ENCODE peak calls at places on chromosomes 11 and 22, in eight cellular contexts. Y is thoracic aorta, I is IMR-90, P is heart right ventricle, M is brain microvascular endothelial cell, V is fibroblast of lung, B is GM12865, L is fibroblast of pulmonary artery. R is an unnamed sample.
A peak's percentile ranks its signal among the peaks of the same experiment; 100 is the strongest.

GRCh38 chr11:108221981-108222685 is at the start of gene NPAT:
- DNase-seq in Y (no peak), B (peak; percentile 53), M (no peak), L (no peak), I (no peak), V (no peak), P (no peak), R (no peak)

GRCh38 chr11:13859986-13860385 is 102.5 kb upstream of the SPON1 start:
- DNase-seq in I (no peak), P (no peak), M (no peak), B (no peak), Y (no peak), V (no peak), L (no peak), R (no peak)

GRCh38 chr11:79342686-79343085 is 98.1 kb downstream of the TENM4 start:
- DNase-seq in I (no peak), B (no peak), V (no peak), P (no peak), L (no peak), Y (no peak), M (no peak), R (no peak)

GRCh38 chr22:37169947-37170688 is 17.9 kb downstream of the C1QTNF6 start:
- DNase-seq in M (no peak), I (no peak), V (no peak), Y (no peak), B (no peak), L (no peak), P (no peak), R (no peak)

GRCh38 chr22:26416256-26416655 is 12.8 kb upstream of the ASPHD2 start:
- DNase-seq in V (no peak), B (no peak), Y (no peak), M (no peak), I (no peak), L (no peak), P (no peak), R (no peak)

GRCh38 chr11:125328181-125328580 is 163.6 kb downstream of the PKNOX2 start:
- DNase-seq in M (no peak), V (no peak), Y (no peak), I (no peak), B (no peak), L (no peak), P (no peak), R (no peak)

GRCh38 chr11:79237111-79237510 is 203.7 kb downstream of the TENM4 start:
- DNase-seq in L (no peak), B (no peak), I (no peak), P (no peak), Y (no peak), V (no peak), M (no peak), R (no peak)

GRCh38 chr11:80084614-80085013 is 643.8 kb upstream of the TENM4 start:
- DNase-seq in Y (no peak), P (no peak), B (no peak), V (no peak), I (no peak), L (no peak), M (no peak), R (no peak)

GRCh38 chr11:117833401-117833891 is 8.9 kb upstream of the FXYD2 start:
- DNase-seq in L (no peak), P (no peak), M (no peak), Y (no peak), V (no peak), B (no peak), I (no peak), R (no peak)

GRCh38 chr11:102912482-102912830 is 37.7 kb upstream of the MMP12 start:
- DNase-seq in I (peak; percentile 9), P (no peak), B (no peak), M (no peak), Y (no peak), L (no peak), V (no peak), R (no peak)

GRCh38 chr22:29152381-29153138 is 53.1 kb upstream of the EMID1 start:
- DNase-seq in B (no peak), I (no peak), Y (peak; percentile 18), V (no peak), M (no peak), P (peak; percentile 34), L (peak; percentile 26), R (peak; percentile 4)

GRCh38 chr11:48341466-48341865 is 16.7 kb downstream of the OR4C3 start:
- DNase-seq in L (peak; percentile 0), V (no peak), P (no peak), M (no peak), Y (no peak), I (no peak), B (no peak), R (no peak)

GRCh38 chr11:7657306-7658025 is 15.8 kb downstream of the CYB5R2 start:
- DNase-seq in P (peak; percentile 48), B (peak; percentile 26), V (peak; percentile 72), I (peak; percentile 68), Y (no peak), L (peak; percentile 84), M (peak; percentile 61), R (peak; percentile 87)

DNA sequence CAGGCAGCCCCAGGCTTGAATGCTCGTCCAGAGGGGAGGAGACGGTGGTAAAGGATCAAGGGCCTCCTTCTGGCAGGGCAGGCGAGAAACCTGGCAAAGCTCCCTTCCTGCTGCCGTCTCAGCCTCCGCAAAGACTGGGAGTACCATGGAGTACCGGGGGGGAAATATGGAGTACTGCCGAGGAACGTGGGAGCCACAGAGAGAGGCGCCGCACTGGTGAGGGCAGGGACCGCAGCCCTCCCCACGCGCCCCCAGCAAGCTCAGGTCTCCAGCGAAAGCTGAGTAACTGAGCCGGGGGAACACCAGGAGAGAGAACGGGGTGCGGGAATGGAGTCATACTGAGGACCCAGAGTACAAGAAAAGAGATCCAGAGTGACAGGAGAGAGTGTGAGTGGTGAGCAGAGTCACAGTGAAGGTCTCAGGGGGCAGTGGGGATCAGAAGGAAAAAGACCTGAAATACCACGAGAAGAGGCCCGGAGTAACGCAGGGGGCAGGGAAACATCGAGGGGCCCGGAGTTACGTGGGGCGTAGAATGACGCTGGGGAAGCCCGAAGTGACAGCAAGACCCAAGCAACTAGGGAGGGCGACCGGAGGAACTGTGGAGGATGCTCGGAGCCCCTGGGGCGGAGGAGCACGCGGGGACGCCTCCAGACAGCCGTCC is 740 bp downstream of the EML3 start:
- DNase-seq in I (peak; percentile 60), B (peak; percentile 77), L (peak; percentile 83), M (no peak), P (peak; percentile 49), V (peak; percentile 78), Y (no peak), R (peak; percentile 79)
- H3K4me3 ChIP-seq in I (peak overlapping the region; percentile 78), B (peak overlapping the region; percentile 99), L (peak overlapping the region; percentile 88), M (peak overlapping the region; percentile 75), P (peak overlapping the region; percentile 74), V (peak overlapping the region; percentile 87), Y (peak overlapping the region; percentile 80), R (peak overlapping the region; percentile 86)

DNA sequence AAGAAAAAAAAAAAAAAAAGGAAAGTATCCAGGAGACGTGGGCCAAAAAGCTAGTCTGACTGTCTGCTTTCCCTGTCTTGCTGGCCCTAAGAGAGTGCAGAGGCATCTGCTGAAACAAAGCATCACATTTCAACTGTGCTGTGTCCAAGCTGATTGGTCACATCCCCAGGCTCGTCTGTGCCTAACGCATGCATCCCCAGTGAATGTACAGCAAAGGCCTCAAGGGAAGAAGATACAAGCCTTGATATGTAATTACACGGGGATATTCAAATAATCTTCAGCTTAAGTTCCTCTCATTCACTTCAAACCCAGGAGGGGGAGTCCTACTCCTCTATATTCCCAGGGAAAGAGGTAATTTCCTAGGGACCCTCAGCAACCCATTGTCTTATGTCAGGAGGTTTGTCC is 5.4 kb upstream of the SORL1 start:
- DNase-seq in Y (no peak), V (peak; percentile 34), L (peak; percentile 17), M (no peak), B (peak; percentile 64), P (no peak), I (peak; percentile 73), R (peak; percentile 21)
- TF ChIP-seq CTCF in Y (no peak), V (peak; percentile 17), L (peak; percentile 13), M (peak; percentile 22), B (peak; percentile 3), P (no peak), I (peak; percentile 32), R (peak; percentile 20)

GRCh38 chr11:67413266-67413797 is 2.1 kb upstream of the CARNS1 start:
- DNase-seq in V (no peak), L (no peak), M (no peak), B (no peak), Y (no peak), P (no peak), I (no peak), R (no peak)

GRCh38 chr11:67418476-67419281 is 3.2 kb downstream of the CARNS1 start:
- DNase-seq in V (no peak), P (peak; percentile 62), Y (no peak), L (no peak), M (no peak), I (no peak), B (no peak), R (no peak)

GRCh38 chr11:67417425-67417824 is 1.9 kb downstream of the CARNS1 start:
- DNase-seq in V (no peak), P (no peak), B (no peak), M (no peak), I (no peak), Y (no peak), L (no peak), R (no peak)

GRCh38 chr11:67416416-67417335 is 1.2 kb downstream of the CARNS1 start:
- DNase-seq in Y (peak; percentile 41), M (no peak), V (peak; percentile 18), L (peak; percentile 41), P (no peak), B (no peak), I (no peak), R (peak; percentile 31)

DNA sequence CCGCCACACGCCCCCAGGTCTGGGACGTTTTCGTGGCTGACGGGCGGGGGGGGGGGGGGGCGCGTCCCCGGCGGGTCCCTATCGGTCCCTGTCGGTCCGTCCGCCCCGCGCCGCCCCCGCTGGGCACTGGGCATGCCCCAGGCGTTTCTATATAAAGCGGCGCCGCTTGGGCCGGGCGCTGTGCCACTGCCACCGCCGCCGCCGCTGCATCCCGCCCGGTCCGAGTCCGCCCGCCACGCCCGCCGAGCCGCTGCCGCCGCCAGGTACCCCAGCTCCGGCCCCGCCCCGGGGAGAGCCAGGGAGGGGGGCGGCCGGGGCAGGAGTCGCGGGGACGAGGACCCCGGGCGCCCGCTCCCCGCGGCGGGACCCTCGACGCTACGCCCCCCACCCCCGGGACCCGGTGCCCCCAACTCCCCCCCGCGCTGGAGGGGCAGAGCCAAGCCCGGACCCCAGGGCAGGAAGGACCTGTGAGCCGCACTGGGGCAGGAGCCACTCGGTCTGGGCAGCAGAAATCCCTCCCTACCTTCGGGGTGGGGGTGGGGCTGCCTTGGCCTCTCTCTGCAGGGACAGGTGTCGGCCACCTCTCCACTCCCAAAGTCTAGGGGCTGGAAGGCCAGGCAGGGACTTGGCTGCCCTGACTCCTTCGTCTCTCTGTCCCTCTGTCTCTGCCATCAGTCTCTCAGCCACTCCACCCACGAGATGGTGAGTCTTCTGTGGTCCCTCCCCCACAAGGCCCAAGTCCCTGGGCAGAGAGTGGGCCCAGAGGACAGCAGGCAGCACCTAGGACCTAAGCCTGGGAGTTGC is at the start of gene CARNS1:
- DNase-seq in L (no peak), B (no peak), I (no peak), V (no peak), P (no peak), M (no peak), Y (no peak), R (no peak)
- H3K4me3 ChIP-seq in L (peak within 1 kb of the TSS; percentile 14), B (no peak within 1 kb of the TSS), I (no peak within 1 kb of the TSS), V (no peak within 1 kb of the TSS), P (peak within 1 kb of the TSS; percentile 33), M (no peak within 1 kb of the TSS), Y (peak within 1 kb of the TSS; percentile 71), R (peak within 1 kb of the TSS; percentile 31)

DNA sequence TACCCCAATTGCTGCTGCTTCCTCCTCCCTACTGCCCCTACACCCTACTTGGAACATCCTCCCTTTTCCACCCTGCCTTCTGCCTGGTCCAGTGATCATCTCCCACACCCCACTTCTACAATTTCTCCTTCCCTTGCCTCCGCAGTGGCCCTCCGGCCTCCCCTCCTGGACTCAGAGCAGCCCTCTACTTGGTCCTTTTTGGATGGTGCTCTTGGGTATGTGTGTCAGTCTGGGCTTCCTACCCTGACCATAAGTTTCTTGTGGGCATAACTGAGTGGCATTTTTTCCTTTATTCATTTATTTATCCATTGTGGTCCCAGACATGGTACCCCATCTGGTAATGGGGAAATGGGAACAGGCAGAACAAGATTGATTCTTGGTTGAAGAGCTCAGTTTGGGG is 111.4 kb upstream of the NAV2 start:
- DNase-seq in M (no peak), Y (no peak), L (no peak), I (no peak), P (no peak), B (no peak), V (no peak), R (no peak)
- TF ChIP-seq CTCF in M (no peak), Y (no peak), L (no peak), I (no peak), P (no peak), B (no peak), V (no peak), R (no peak)

R was measured in fibroblast of the aortic adventitia.